ENCODE peak calls at places on chromosomes 12 and 14, in four cellular contexts. O is right cardiac atrium, W is A673, B is T-helper 2 cell. P is an unnamed sample.

GRCh38 chr12:46749322-46749721 is 76.5 kb downstream of the SLC38A4 start:
- DNase-seq in O (no peak), B (no peak), W (no peak), P (no peak)

GRCh38 chr12:113965951-113966797 is at the start of gene RBM19:
- DNase-seq in O (peak), B (peak), W (peak), P (peak)

GRCh38 chr12:50727466-50727865 is 36.4 kb upstream of the ATF1 start:
- DNase-seq in W (no peak), O (no peak), B (no peak), P (no peak)

GRCh38 chr12:13777374-13777773 is 204.0 kb downstream of the GRIN2B start:
- DNase-seq in B (no peak), O (no peak), W (no peak), P (no peak)

GRCh38 chr14:89750909-89751502 is 203.5 kb downstream of the EFCAB11 start:
- DNase-seq in W (no peak), B (no peak), O (no peak), P (no peak)

GRCh38 chr14:50955373-50956043 is 11.2 kb upstream of the PYGL start:
- DNase-seq in W (peak), O (peak), B (no peak), P (no peak)

GRCh38 chr12:39441963-39442894 is 691 bp downstream of the KIF21A start:
- DNase-seq in W (peak), B (peak), O (peak), P (peak)

GRCh38 chr12:107515446-107515958 is 170.1 kb upstream of the PWP1 start:
- DNase-seq in W (peak), O (no peak), B (no peak), P (no peak)

GRCh38 chr12:94082690-94083089 is 65.7 kb upstream of the PLXNC1 start:
- DNase-seq in O (no peak), W (no peak), B (no peak), P (no peak)

GRCh38 chr14:90517431-90517841 is 120.6 kb downstream of the CALM1 start:
- DNase-seq in O (peak), W (no peak), B (no peak), P (no peak)

GRCh38 chr14:70077005-70077404 is 111.7 kb downstream of the SLC8A3 start:
- DNase-seq in B (no peak), W (no peak), O (no peak), P (no peak)

GRCh38 chr14:104715416-104715815 is 8.6 kb upstream of the ADSS1 start:
- DNase-seq in W (no peak), B (no peak), O (no peak), P (no peak)

GRCh38 chr14:25111061-25111601 is 61.2 kb upstream of the STXBP6 start:
- DNase-seq in W (peak), B (no peak), O (no peak), P (no peak)

GRCh38 chr12:1593232-1594044 is 943 bp downstream of the FBXL14 start:
- DNase-seq in O (no peak), W (peak), B (peak), P (no peak)

GRCh38 chr12:22935090-22935489 is 310.1 kb downstream of the ETNK1 start:
- DNase-seq in W (peak), O (peak), B (no peak), P (no peak)

GRCh38 chr12:39103552-39104165 is 198.3 kb upstream of the CPNE8 start:
- DNase-seq in O (no peak), B (peak), W (peak), P (no peak)

GRCh38 chr12:13727707-13728147 is 253.7 kb downstream of the GRIN2B start:
- DNase-seq in O (no peak), B (no peak), W (peak), P (no peak)

GRCh38 chr14:69088523-69089445 is 64.1 kb downstream of the DCAF5 start:
- DNase-seq in B (no peak), O (no peak), W (no peak), P (no peak)

GRCh38 chr12:67705394-67706370 is 57.1 kb downstream of the DYRK2 start:
- DNase-seq in O (no peak), W (peak), B (no peak), P (no peak)

GRCh38 chr14:90791481-90791880 is 24.7 kb downstream of the TTC7B start:
- DNase-seq in O (no peak), W (no peak), B (no peak), P (no peak)

GRCh38 chr12:65779091-65779642 is 45.1 kb upstream of the HMGA2 start:
- DNase-seq in O (no peak), W (peak), B (no peak), P (no peak)

GRCh38 chr12:57983150-57983857 is 41.9 kb downstream of the ATP23 start:
- DNase-seq in O (no peak), W (peak), B (no peak), P (no peak)

GRCh38 chr12:7678744-7679143 is 13.0 kb upstream of the APOBEC1 start:
- DNase-seq in W (peak), O (no peak), B (no peak), P (no peak)

GRCh38 chr12:64968989-64969819 is 144.8 kb downstream of the TBC1D30 start:
- DNase-seq in W (no peak), B (no peak), O (no peak), P (no peak)

GRCh38 chr12:90026516-90026915 is 317.9 kb upstream of the ATP2B1 start:
- DNase-seq in B (no peak), O (no peak), W (no peak), P (no peak)

GRCh38 chr14:21107360-21107781 is 6.5 kb downstream of the TMEM253 start:
- DNase-seq in O (no peak), W (no peak), B (no peak), P (no peak)

GRCh38 chr14:49218436-49219092 is 367.6 kb downstream of the RPS29 start:
- DNase-seq in O (no peak), W (no peak), B (no peak), P (no peak)

GRCh38 chr14:76922599-76922998 is 96.4 kb downstream of the LRRC74A start:
- DNase-seq in B (no peak), O (no peak), W (peak), P (no peak)

GRCh38 chr12:8948711-8949524 is 527 bp downstream of the M6PR start:
- DNase-seq in W (peak), O (no peak), B (no peak), P (peak)

GRCh38 chr14:104100171-104101085 is 14.9 kb downstream of the ASPG start:
- DNase-seq in B (no peak), O (peak), W (no peak), P (no peak)

GRCh38 chr12:6039894-6040601 is 84.4 kb downstream of the VWF start:
- DNase-seq in W (peak), B (peak), O (no peak), P (peak)